ENCODE peak calls at places on chromosomes 16 and 17, in five cellular contexts. Q is stomach, S is vagina, Y is prostate gland, A is spleen. F is an unnamed sample. For H3K9me3, the result is how much of the 10 kb centered on the place peaks cover.

GRCh38 chr16:1771864-1772361 is 570 bp upstream of the NME3 start:
- DNase-seq in A (no peak), Y (no peak), Q (no peak), S (no peak), F (no peak)

GRCh38 chr16:9256196-9256595 is 164.8 kb downstream of the HAPSTR1 start:
- DNase-seq in S (no peak), A (no peak), Y (no peak), Q (peak), F (no peak)

GRCh38 chr16:8961811-8962390 is 1.8 kb downstream of the USP7 start:
- DNase-seq in Q (no peak), Y (no peak), S (no peak), A (no peak), F (no peak)

GRCh38 chr17:73481672-73482071 is 162.6 kb downstream of the SDK2 start:
- DNase-seq in A (peak), Y (no peak), Q (no peak), S (no peak), F (no peak)

GRCh38 chr16:69479806-69480205 is 55.4 kb downstream of the CYB5B start:
- DNase-seq in Q (no peak), S (no peak), A (no peak), Y (no peak), F (no peak)

GRCh38 chr16:30032083-30032819 is 1.2 kb upstream of the TLCD3B start:
- DNase-seq in A (no peak), Q (peak), Y (no peak), S (no peak), F (no peak)

GRCh38 chr17:55273579-55274370 is 9.0 kb downstream of the HLF start:
- DNase-seq in Q (peak), Y (peak), S (no peak), A (no peak), F (peak)

GRCh38 chr17:7856081-7856791 is 1.1 kb downstream of the NAA38 start:
- DNase-seq in S (peak), Y (peak), Q (no peak), A (peak), F (no peak)

GRCh38 chr17:48576479-48577309 is 1.5 kb downstream of the HOXB4 start:
- DNase-seq in Y (no peak), A (no peak), Q (no peak), S (no peak), F (no peak)

GRCh38 chr16:31092330-31092729 is 2.3 kb downstream of the VKORC1 start:
- DNase-seq in Q (no peak), Y (no peak), S (no peak), A (peak), F (no peak)

GRCh38 chr17:55661963-55662834 is 60.5 kb downstream of the TMEM100 start:
- DNase-seq in Y (no peak), A (no peak), S (no peak), Q (no peak), F (no peak)

GRCh38 chr16:75789237-75789636 is 62.9 kb upstream of the CPHXL start:
- DNase-seq in Q (no peak), A (no peak), S (no peak), Y (peak), F (no peak)

GRCh38 chr16:22092143-22092933 is at the start of gene VWA3A:
- DNase-seq in A (no peak), Y (no peak), Q (no peak), S (no peak), F (no peak)

GRCh38 chr16:85553436-85554113 is 59.5 kb upstream of the GSE1 start:
- DNase-seq in Y (no peak), A (peak), S (no peak), Q (peak), F (peak)

GRCh38 chr17:79633154-79633553 is 22.3 kb upstream of the RBFOX3 start:
- DNase-seq in Y (no peak), Q (peak), A (peak), S (peak), F (no peak)

GRCh38 chr17:13947499-13947898 is 121.8 kb upstream of the COX10 start:
- DNase-seq in Q (no peak), S (no peak), Y (no peak), A (no peak), F (no peak)

GRCh38 chr17:44002141-44002848 is 2.1 kb upstream of the NAGS start:
- DNase-seq in A (no peak), Q (no peak), Y (no peak), S (no peak), F (no peak)

GRCh38 chr17:79812206-79812968 is 15.5 kb upstream of the CBX8 start:
- DNase-seq in S (no peak), A (no peak), Y (no peak), Q (no peak), F (peak)

GRCh38 chr17:41615454-41615853 is 2.9 kb upstream of the KRT16 start:
- DNase-seq in S (no peak), A (no peak), Q (no peak), Y (peak), F (no peak)

GRCh38 chr17:49565948-49566491 is 9.7 kb upstream of the NXPH3 start:
- DNase-seq in Q (peak), A (peak), Y (peak), S (no peak), F (peak)

GRCh38 chr16:87371261-87371866 is 12.2 kb downstream of the FBXO31 start:
- DNase-seq in A (peak), S (no peak), Y (no peak), Q (no peak), F (no peak)

GRCh38 chr17:48198950-48199541 is 91.5 kb downstream of the SNX11 start:
- DNase-seq in Q (no peak), S (no peak), A (no peak), Y (peak), F (no peak)

GRCh38 chr17:4969551-4970231 is 2.1 kb upstream of the SPAG7 start:
- DNase-seq in Q (no peak), Y (no peak), S (no peak), A (no peak), F (no peak)

GRCh38 chr16:67228905-67229304 is 2.0 kb downstream of the TMEM208 start:
- DNase-seq in Y (no peak), A (no peak), Q (no peak), S (no peak), F (no peak)
- TF ChIP-seq POLR2AphosphoS5 in Y (no peak), A (peak), Q (no peak), S (no peak), F (no peak)

DNA sequence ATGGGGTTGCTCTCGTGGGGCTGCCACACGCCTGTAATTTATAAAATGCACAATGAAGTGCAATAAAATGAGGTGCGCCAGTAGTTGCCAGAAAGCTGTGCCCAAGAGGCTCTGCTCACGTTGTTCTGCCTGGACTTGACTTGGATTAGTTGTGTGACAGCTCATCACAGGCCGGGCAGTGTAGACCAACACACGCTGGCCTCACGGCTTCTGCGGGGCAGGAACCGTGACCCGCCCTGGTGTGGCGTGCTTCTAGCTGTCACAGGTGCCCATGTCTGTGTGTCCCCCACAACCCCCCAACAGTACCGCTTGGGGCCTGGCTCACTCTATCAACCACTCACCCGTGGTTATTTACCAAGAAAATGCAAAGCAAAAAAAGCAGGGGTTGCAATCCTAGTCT is 112.2 kb upstream of the ZNF750 start:
- DNase-seq in S (no peak), Y (no peak), A (peak), Q (no peak), F (peak)
- H3K9me3 ChIP-seq in S (under half), Y (under half), A (under half), Q (under half), F (under half)

GRCh38 chr16:53055603-53056527 is 1.1 kb downstream of the CHD9 start:
- DNase-seq in A (no peak), Y (peak), Q (no peak), S (no peak), F (peak)

GRCh38 chr16:53054670-53055485 is at the start of gene CHD9:
- DNase-seq in A (peak), Q (peak), Y (peak), S (no peak), F (peak)

GRCh38 chr16:53056528-53056881 is 1.7 kb downstream of the CHD9 start:
- DNase-seq in A (no peak), S (no peak), Q (no peak), Y (no peak), F (peak)

GRCh38 chr16:53053967-53054669 is 673 bp upstream of the CHD9 start:
- DNase-seq in Y (peak), A (no peak), S (no peak), Q (peak), F (peak)

DNA sequence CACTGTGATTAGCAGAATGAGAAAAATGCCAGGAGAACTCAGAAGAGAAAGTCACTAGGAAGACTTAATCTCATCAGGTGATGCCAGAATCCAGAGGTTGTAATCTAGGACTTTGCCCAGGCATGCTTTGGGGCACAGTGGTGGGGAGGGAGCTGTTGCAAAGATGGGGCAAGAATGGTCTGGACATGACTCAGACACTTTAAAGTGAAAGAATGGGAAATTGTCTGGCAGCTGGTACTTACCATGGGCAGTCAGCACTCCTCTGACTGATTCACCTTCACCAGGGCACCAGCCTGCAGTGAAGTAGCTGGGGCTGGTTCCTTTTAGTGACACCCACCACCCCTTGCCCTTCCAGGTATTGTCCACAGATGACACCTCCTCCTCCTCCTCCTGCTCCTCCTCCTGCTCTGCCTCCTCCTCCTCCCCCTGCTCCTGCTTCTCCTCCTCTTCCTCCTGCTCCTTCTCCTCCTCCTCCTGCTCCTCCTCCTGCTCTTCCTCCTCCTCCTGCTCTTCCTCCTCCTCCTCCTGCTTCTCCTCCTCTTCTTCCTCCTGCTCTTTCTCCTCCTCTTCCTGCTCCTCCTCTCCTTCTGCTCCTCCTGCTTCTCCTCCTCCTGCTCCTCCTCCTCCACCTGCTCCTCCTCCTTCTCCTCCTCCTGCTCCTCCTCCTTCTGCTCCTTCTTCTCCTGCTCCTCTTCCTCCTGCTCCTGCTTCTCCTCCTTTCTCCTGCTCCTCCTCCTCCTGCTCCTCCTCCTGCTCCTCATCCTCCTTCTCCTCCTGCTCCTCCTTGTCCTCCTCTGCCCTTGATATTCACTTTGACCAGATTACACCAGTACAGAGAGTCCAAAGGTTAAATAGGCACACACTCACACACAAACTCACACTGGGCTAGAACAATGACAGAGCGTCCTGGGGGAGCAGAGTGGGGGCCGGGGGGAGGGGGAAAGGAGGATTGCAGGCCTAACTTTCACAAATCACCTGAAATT is at the start of gene CHD9NB:
- DNase-seq in A (no peak), Y (peak), Q (no peak), S (no peak), F (no peak)
- TF ChIP-seq POLR2AphosphoS5 in A (no peak), Y (peak), Q (no peak), S (peak), F (no peak)

DNA sequence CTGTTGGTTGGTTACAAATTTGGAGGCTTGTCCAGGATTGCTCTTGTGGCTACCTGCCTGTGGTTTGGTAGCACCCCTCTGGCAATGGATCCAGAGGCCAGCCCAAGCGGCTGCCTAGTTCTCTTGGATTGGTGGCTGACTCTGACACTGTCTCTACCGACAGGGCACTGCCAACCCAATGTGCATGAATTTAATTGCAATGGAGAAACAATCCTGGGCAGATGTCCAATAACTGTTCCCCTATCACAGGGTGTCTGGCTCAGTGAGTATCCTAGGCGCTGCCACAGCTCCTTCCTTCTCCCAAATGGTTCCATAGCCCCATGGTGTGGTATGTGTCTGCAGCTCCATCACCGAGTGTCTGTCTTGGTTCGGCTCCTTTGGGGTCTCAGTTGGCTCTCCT is 19.5 kb downstream of the N4BP1 start:
- DNase-seq in S (no peak), A (no peak), Q (no peak), Y (no peak), F (no peak)
- H3K9me3 ChIP-seq in S (under half), A (under half), Q (under half), Y (under half), F (under half)